ENCODE peak calls at places on chromosomes 6 and 20, in four cellular contexts. Y is K562, R is GM12878, M is WTC11. P is an unnamed sample.

GRCh38 chr6:26576929-26577719 is 19.6 kb upstream of the ABT1 start:
- DNase-seq in Y (peak), M (peak), R (no peak), P (peak)

GRCh38 chr6:19042452-19042851 is 655.3 kb downstream of the RNF144B start:
- DNase-seq in M (no peak), R (no peak), Y (no peak), P (no peak)

GRCh38 chr20:60993647-60994046 is 258.4 kb upstream of the CDH4 start:
- DNase-seq in R (no peak), M (no peak), Y (peak), P (no peak)

GRCh38 chr6:134398453-134398852 is 80.5 kb upstream of the SGK1 start:
- DNase-seq in M (no peak), R (peak), Y (peak), P (no peak)

GRCh38 chr6:134443009-134443408 is 125.1 kb upstream of the SGK1 start:
- DNase-seq in Y (no peak), M (no peak), R (no peak), P (no peak)

GRCh38 chr6:109949281-109950065 is 28.6 kb upstream of the GPR6 start:
- DNase-seq in M (no peak), Y (no peak), R (no peak), P (no peak)

GRCh38 chr6:169099411-169100202 is 154.0 kb downstream of the THBS2 start:
- DNase-seq in R (no peak), M (no peak), Y (no peak), P (peak)

GRCh38 chr6:14984454-14984853 is 261.4 kb upstream of the JARID2 start:
- DNase-seq in M (no peak), Y (peak), R (no peak), P (peak)

GRCh38 chr6:105851181-105851580 is 235.0 kb upstream of the PRDM1 start:
- DNase-seq in Y (no peak), M (peak), R (no peak), P (no peak)

GRCh38 chr20:20167704-20168103 is 115.4 kb downstream of the CFAP61 start:
- DNase-seq in Y (no peak), M (no peak), R (no peak), P (no peak)

GRCh38 chr20:52192296-52193007 is 873 bp upstream of the ZFP64 start:
- DNase-seq in R (peak), M (no peak), Y (peak), P (peak)

GRCh38 chr6:27593861-27594260 is 121.0 kb upstream of the ZNF184 start:
- DNase-seq in M (no peak), R (no peak), Y (no peak), P (no peak)

GRCh38 chr20:41734506-41734945 is 116.3 kb upstream of the CHD6 start:
- DNase-seq in M (peak), Y (peak), R (no peak), P (peak)

GRCh38 chr20:62586799-62587198 is 55.5 kb upstream of the SLCO4A1 start:
- DNase-seq in M (no peak), R (no peak), Y (no peak), P (no peak)

GRCh38 chr6:157944983-157945931 is 36.4 kb upstream of the SYNJ2 start:
- DNase-seq in M (no peak), R (no peak), Y (no peak), P (no peak)

GRCh38 chr20:32285621-32286334 is 8.3 kb downstream of the KIF3B start:
- DNase-seq in M (no peak), R (peak), Y (peak), P (no peak)
- TF ChIP-seq ETV6 in M (no peak), R (no peak), Y (no peak), P (no peak)

GRCh38 chr20:38202982-38203293 is 37.9 kb upstream of the TGM2 start:
- DNase-seq in Y (no peak), R (no peak), M (no peak), P (no peak)
- TF ChIP-seq CREB1 in Y (no peak), R (no peak), M (no peak), P (no peak)

DNA sequence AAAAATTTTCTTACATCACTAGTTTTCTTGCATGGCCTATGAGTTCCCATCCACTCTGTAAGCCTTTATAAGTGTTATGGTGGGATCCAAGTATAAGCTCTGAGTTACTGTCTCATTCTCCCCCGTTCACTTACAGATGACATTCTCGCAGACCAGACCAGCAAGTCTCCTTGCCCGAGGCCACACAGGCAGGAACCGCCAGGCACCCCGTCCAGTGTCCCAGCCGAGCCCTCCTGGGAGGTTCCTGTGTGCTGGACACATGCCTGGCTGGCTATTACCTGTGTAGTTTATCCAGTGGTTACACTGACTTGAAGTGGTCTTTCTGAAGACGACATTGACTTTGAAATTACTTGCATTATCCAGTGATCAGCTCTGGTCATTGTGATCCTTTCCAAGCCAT is 234.8 kb upstream of the QKI start:
- DNase-seq in M (no peak), Y (no peak), R (no peak), P (no peak)
- TF ChIP-seq ETV6 in M (no peak), Y (no peak), R (no peak), P (no peak)

DNA sequence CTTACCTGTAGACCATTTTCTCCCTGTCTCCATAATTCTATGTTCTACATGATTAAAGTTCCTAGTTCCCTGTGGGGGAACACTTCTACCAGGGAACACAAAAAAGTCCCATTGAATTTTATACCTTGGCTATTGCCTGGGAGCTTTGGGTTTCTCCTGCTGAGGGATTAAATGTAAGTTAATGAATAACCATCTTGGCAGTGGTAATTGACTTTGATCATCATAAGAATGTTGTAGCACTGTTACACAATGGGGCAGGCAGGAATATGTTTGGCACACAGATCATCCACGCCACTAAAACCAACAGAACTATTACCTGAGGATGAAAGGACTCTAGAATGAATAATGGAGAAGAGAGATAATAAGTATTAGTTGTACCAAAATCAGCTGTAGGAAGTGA is 1106.2 kb upstream of the GJE1 start:
- DNase-seq in Y (no peak), M (no peak), R (no peak), P (peak)
- TF ChIP-seq CREB1 in Y (no peak), M (no peak), R (no peak), P (no peak)

P was measured in HepG2.